ENCODE peak calls at places on chromosomes 7 and 10, in four cellular contexts. W, Z, A and Y are unnamed samples.
A peak's percentile ranks its signal among the peaks of the same experiment; 100 is the strongest.

GRCh38 chr7:2572101-2572842 is 13.5 kb downstream of the IQCE start:
- DNase-seq in W (no peak), Z (peak; percentile 78), A (peak; percentile 44), Y (peak; percentile 61)

GRCh38 chr10:43265799-43266721 is 805 bp downstream of the RASGEF1A start:
- DNase-seq in W (no peak), Z (no peak), A (peak; percentile 29), Y (no peak)

GRCh38 chr10:95560288-95561199 is 627 bp downstream of the SORBS1 start:
- DNase-seq in W (no peak), Z (peak; percentile 27), A (peak; percentile 26), Y (peak; percentile 1)

GRCh38 chr7:116653204-116653603 is 18.8 kb upstream of the MET start:
- DNase-seq in W (peak; percentile 44), Z (peak; percentile 69), A (no peak), Y (peak; percentile 63)

GRCh38 chr7:97064972-97065587 is 40.4 kb upstream of the DLX5 start:
- DNase-seq in W (peak; percentile 35), Z (peak; percentile 62), A (peak; percentile 13), Y (peak; percentile 39)

GRCh38 chr7:129612112-129613015 is 844 bp downstream of the NRF1 start:
- DNase-seq in W (peak; percentile 17), Z (peak; percentile 64), A (peak; percentile 37), Y (no peak)

GRCh38 chr7:41886257-41886905 is 183.5 kb upstream of the INHBA start:
- DNase-seq in W (peak; percentile 84), Z (peak; percentile 98), A (no peak), Y (peak; percentile 90)

GRCh38 chr10:43043342-43043772 is 33.5 kb upstream of the RET start:
- DNase-seq in W (no peak), Z (no peak), A (no peak), Y (no peak)

GRCh38 chr7:130063036-130063435 is 7.3 kb upstream of the KLHDC10 start:
- DNase-seq in W (peak; percentile 26), Z (peak; percentile 44), A (peak; percentile 86), Y (peak; percentile 29)

GRCh38 chr10:12419279-12419847 is 70.0 kb downstream of the CAMK1D start:
- DNase-seq in W (peak; percentile 96), Z (peak; percentile 99), A (peak; percentile 65), Y (peak; percentile 98)

GRCh38 chr10:44948713-44949112 is 10.9 kb upstream of the RASSF4 start:
- DNase-seq in W (no peak), Z (no peak), A (no peak), Y (no peak)

GRCh38 chr7:51446785-51447184 is 130.2 kb upstream of the COBL start:
- DNase-seq in W (no peak), Z (no peak), A (no peak), Y (no peak)

GRCh38 chr10:123926401-123927264 is 35.0 kb upstream of the CPXM2 start:
- DNase-seq in W (peak; percentile 58), Z (peak; percentile 88), A (no peak), Y (peak; percentile 1)

GRCh38 chr10:99533496-99534455 is 1.0 kb downstream of the NKX2-3 start:
- DNase-seq in W (no peak), Z (no peak), A (no peak), Y (no peak)

GRCh38 chr7:149742075-149742701 is 31.2 kb downstream of the ZNF467 start:
- DNase-seq in W (peak; percentile 19), Z (peak; percentile 48), A (peak; percentile 71), Y (peak; percentile 38)

GRCh38 chr7:148242271-148242801 is 348.2 kb upstream of the C7orf33 start:
- DNase-seq in W (peak; percentile 31), Z (peak; percentile 52), A (no peak), Y (peak; percentile 43)

GRCh38 chr7:103637726-103638125 is 191.7 kb upstream of the SLC26A5 start:
- DNase-seq in W (peak; percentile 62), Z (peak; percentile 77), A (no peak), Y (peak; percentile 22)

GRCh38 chr10:36089790-36090391 is 447.8 kb upstream of the FZD8 start:
- DNase-seq in W (no peak), Z (no peak), A (no peak), Y (no peak)

GRCh38 chr10:69704231-69704630 is 74.2 kb downstream of the FAM241B start:
- DNase-seq in W (no peak), Z (no peak), A (no peak), Y (no peak)

GRCh38 chr7:53218730-53219504 is 183.5 kb downstream of the POM121L12 start:
- DNase-seq in W (no peak), Z (no peak), A (no peak), Y (no peak)

GRCh38 chr7:56053379-56053778 is 1.8 kb downstream of the CCT6A start:
- DNase-seq in W (no peak), Z (no peak), A (no peak), Y (no peak)

GRCh38 chr10:108358912-108359311 is 1194.4 kb upstream of the SORCS1 start:
- DNase-seq in W (peak; percentile 84), Z (peak; percentile 97), A (no peak), Y (peak; percentile 66)

GRCh38 chr7:44530990-44531389 is 10.1 kb downstream of the NPC1L1 start:
- DNase-seq in W (no peak), Z (no peak), A (no peak), Y (no peak)

GRCh38 chr7:108973075-108973474 is 403.4 kb downstream of the DNAJB9 start:
- DNase-seq in W (no peak), Z (no peak), A (no peak), Y (no peak)